ENCODE peak calls at places on chromosomes 12 and 14, in five cellular contexts. S is lower lobe of right lung, B is psoas muscle, T is retinal pigment epithelial cell, E is kidney. U is an unnamed sample.

GRCh38 chr14:72617391-72618011 is 276.4 kb downstream of the DPF3 start:
- DNase-seq in S (no peak), B (peak), T (peak), E (no peak), U (no peak)

GRCh38 chr12:45518516-45519235 is 210.8 kb upstream of the ARID2 start:
- DNase-seq in S (no peak), B (no peak), T (no peak), E (no peak), U (no peak)

GRCh38 chr12:57236224-57236924 is 6.9 kb downstream of the SHMT2 start:
- DNase-seq in S (peak), B (peak), T (no peak), E (no peak), U (no peak)

GRCh38 chr12:131103614-131104463 is 150.1 kb downstream of the ADGRD1 start:
- DNase-seq in S (no peak), B (peak), T (no peak), E (peak), U (peak)

GRCh38 chr12:112208511-112208910 is 83.2 kb downstream of the TRAFD1 start:
- DNase-seq in S (no peak), B (no peak), T (no peak), E (no peak), U (no peak)

GRCh38 chr12:75738486-75738885 is 227.1 kb upstream of the KRR1 start:
- DNase-seq in S (no peak), B (no peak), T (no peak), E (no peak), U (no peak)

GRCh38 chr12:74429535-74429934 is 108.1 kb upstream of the ATXN7L3B start:
- DNase-seq in S (no peak), B (no peak), T (no peak), E (no peak), U (no peak)

GRCh38 chr12:55651314-55651703 is 14.6 kb downstream of the OR10P1 start:
- DNase-seq in S (no peak), B (no peak), T (no peak), E (no peak), U (no peak)

GRCh38 chr14:85587152-85587697 is 57.3 kb downstream of the FLRT2 start:
- DNase-seq in S (no peak), B (no peak), T (peak), E (no peak), U (no peak)

GRCh38 chr14:70816525-70816924 is 7.2 kb upstream of the MAP3K9 start:
- DNase-seq in S (no peak), B (no peak), T (no peak), E (no peak), U (no peak)

GRCh38 chr12:96501139-96501741 is 11.9 kb downstream of the CFAP54 start:
- DNase-seq in S (no peak), B (no peak), T (no peak), E (no peak), U (no peak)

GRCh38 chr14:103520657-103521437 is 1.8 kb downstream of the CKB start:
- DNase-seq in S (peak), B (peak), T (no peak), E (peak), U (peak)

GRCh38 chr14:102776761-102777710 is at the start of gene TRAF3:
- DNase-seq in S (peak), B (peak), T (no peak), E (peak), U (peak)

DNA sequence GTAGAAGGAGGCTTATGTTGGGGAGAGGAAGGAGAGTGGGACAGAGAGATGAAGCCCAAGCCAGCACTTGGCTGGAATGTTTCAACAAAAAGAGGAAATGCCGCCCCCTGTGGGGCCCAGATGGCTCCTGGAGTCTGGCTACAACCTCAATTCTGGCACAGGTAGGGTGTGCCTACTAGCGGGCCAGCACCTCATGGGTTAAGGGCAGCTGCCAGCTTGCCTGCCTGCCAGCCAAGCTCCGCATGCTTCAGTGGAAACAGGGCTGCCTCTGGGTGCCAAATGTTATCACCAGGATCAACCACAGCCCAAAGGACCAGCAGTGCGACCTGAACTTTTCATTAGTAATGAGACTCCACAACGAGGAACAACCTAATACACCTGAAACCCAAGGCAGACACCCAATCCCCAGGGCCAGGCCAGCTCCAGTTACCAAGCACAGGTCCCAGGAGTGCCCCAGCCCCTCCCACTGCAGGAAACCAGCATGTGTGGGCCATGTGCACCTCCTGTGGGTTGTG is 11.3 kb downstream of the RAB15 start:
- DNase-seq in S (no peak), B (no peak), T (no peak), E (no peak), U (no peak)
- TF ChIP-seq CTCF in S (no peak), B (no peak), T (peak), E (no peak), U (peak)

GRCh38 chr12:90790747-90791146 is 164.2 kb downstream of the CCER1 start:
- DNase-seq in S (no peak), B (no peak), T (no peak), E (no peak), U (no peak)

GRCh38 chr12:90791445-90791844 is 163.5 kb downstream of the CCER1 start:
- DNase-seq in S (no peak), B (no peak), T (no peak), E (no peak), U (no peak)

GRCh38 chr12:90794212-90794611 is 160.8 kb downstream of the CCER1 start:
- DNase-seq in S (no peak), B (no peak), T (no peak), E (no peak), U (no peak)
- TF ChIP-seq CTCF in S (no peak), B (no peak), T (no peak), E (no peak), U (no peak)

GRCh38 chr12:109393437-109394345 is 46.0 kb downstream of the MYO1H start:
- DNase-seq in S (no peak), B (peak), T (no peak), E (no peak), U (no peak)
- TF ChIP-seq CTCF in S (peak), B (peak), T (peak), E (peak), U (peak)

GRCh38 chr12:51533799-51534198 is 57.2 kb upstream of the SCN8A start:
- DNase-seq in S (no peak), B (no peak), T (no peak), E (no peak), U (no peak)
- TF ChIP-seq CTCF in S (no peak), B (no peak), T (peak), E (no peak), U (no peak)

GRCh38 chr12:124532947-124533346 is 34.5 kb downstream of the NCOR2 start:
- DNase-seq in S (no peak), B (no peak), T (no peak), E (no peak), U (no peak)

GRCh38 chr12:124533456-124533855 is 34.0 kb downstream of the NCOR2 start:
- DNase-seq in S (no peak), B (no peak), T (no peak), E (no peak), U (no peak)

GRCh38 chr12:124537525-124538193 is 29.8 kb downstream of the NCOR2 start:
- DNase-seq in S (peak), B (no peak), T (no peak), E (peak), U (no peak)

GRCh38 chr12:124536613-124537012 is 30.8 kb downstream of the NCOR2 start:
- DNase-seq in S (no peak), B (no peak), T (no peak), E (no peak), U (no peak)

DNA sequence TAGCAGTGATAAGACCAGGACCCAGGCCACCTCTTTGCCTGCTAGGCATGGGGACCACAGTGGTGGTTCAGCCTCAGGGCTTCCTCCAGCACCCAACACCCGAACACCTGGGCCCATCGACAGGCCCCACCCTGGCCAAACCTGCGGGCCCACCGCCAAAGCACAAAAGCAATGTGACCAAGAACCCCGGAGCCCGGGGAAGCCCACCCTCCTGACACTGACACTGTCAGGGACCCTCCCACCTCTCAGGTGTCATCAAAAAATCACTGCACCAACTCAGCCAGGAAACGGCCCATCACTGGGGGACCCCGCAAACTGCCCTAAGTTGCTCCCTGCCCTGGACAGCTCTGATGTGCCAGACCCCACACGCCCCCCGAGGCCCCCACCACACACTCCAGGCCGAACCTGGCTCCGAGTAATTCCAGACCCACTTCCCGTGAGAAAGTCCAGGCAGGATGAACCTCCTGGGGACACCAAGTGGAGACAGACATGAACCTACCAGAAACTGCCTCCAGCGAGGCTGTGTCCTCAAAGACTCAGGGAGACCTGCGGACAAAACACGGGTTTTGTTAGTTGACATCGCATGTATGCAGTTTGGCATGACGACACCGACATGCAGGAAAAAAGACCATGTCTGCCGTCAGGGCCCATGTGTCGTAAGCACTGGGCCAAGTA is 32.2 kb downstream of the NCOR2 start:
- DNase-seq in S (no peak), B (no peak), T (no peak), E (no peak), U (no peak)
- TF ChIP-seq CTCF in S (no peak), B (no peak), T (no peak), E (no peak), U (no peak)

GRCh38 chr12:60415361-60415760 is 819.5 kb downstream of the SLC16A7 start:
- DNase-seq in S (no peak), B (no peak), T (peak), E (no peak), U (no peak)
- TF ChIP-seq CTCF in S (no peak), B (no peak), T (no peak), E (no peak), U (no peak)

GRCh38 chr12:93537769-93538168 is 34.7 kb upstream of the SOCS2 start:
- DNase-seq in S (no peak), B (no peak), T (no peak), E (no peak), U (no peak)
- TF ChIP-seq CTCF in S (no peak), B (no peak), T (peak), E (no peak), U (peak)

GRCh38 chr14:105065280-105066228 is at the start of gene GPR132:
- DNase-seq in S (peak), B (no peak), T (no peak), E (peak), U (peak)

GRCh38 chr14:105064721-105065143 is 498 bp downstream of the GPR132 start:
- DNase-seq in S (no peak), B (no peak), T (no peak), E (peak), U (peak)

GRCh38 chr14:105067140-105067968 is 2.1 kb upstream of the GPR132 start:
- DNase-seq in S (no peak), B (no peak), T (no peak), E (peak), U (peak)

GRCh38 chr14:105067969-105068301 is 2.7 kb upstream of the GPR132 start:
- DNase-seq in S (no peak), B (no peak), T (no peak), E (peak), U (peak)

DNA sequence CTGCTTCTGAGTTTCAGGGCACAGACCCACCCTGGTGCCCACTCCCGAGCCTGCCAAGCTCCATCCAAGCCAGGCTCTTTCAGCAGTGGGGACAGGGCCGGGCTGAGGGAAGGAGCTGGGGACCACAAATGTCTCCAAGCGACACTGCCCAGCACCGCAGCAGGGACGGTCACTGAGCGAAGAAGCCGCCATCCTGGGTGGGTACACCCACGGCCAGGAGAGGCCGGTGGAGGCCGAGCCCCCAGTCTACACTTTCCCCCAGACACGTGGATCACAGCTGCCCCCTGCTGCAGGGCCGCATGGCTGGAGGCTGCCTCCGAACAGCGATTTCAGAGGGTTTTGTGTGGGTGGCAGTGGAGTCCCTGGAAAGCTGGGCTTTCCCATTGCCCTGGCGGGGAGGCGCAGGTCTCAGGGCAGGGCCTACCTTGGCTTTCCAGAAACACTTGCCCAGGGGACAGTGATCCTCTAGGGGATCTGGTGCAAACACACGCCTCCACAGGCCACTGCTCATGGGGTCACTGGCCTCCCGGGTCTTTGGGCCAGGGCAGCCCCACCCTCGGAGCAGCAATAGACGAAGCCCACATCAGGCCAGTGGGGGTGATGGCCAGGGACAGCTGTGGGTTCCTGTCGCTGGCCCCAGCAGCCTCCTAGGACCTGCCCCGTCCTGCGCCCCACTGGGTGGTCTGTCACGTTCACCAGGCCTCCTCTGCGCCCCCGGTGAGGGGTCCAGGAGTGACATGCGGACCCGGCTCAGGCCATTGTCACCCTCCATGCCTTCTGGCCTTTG is 1.2 kb upstream of the GPR132 start:
- DNase-seq in S (peak), B (no peak), T (no peak), E (peak), U (peak)
- TF ChIP-seq CTCF in S (no peak), B (no peak), T (no peak), E (no peak), U (no peak)